ENCODE peak calls at places on chromosomes 12 and 14, in ten cellular contexts. One of them, this sample, is unnamed.

GRCh38 chr14:102086972-102087761 is at the start of gene HSP90AA1:
- DNase-seq in left ventricle myocardium inferior: peak; percentile 95
- DNase-seq in T follicular helper cell: peak; percentile 91
- DNase-seq in activated naive CD8-positive, alpha-beta T cell treated with anti-CD3 and anti-CD28 coated beads, Interleukin-2, amount 50 U/mL, for 24 hours: peak; percentile 99
- DNase-seq in left colon: peak; percentile 96
- DNase-seq in activated CD8-positive, alpha-beta memory T cell treated with anti-CD3 and anti-CD28 coated beads, Interleukin-2, amount 10 ng/mL, durations not matched to agents 7 days and 5 days: peak; percentile 95
- DNase-seq in activated CD4-positive, alpha-beta T cell treated with anti-CD3 and anti-CD28 coated beads for 1 hour: peak; percentile 97
- DNase-seq in choroid plexus epithelial cell: peak; percentile 91
- DNase-seq in fibroblast of lung: peak; percentile 85
- DNase-seq in ELR: peak; percentile 95
- DNase-seq in this sample: peak; percentile 91

GRCh38 chr12:68406134-68406576 is 74.0 kb upstream of the MDM1 start:
- DNase-seq in left ventricle myocardium inferior: peak; percentile 94
- DNase-seq in T follicular helper cell: no peak
- DNase-seq in activated naive CD8-positive, alpha-beta T cell treated with anti-CD3 and anti-CD28 coated beads, Interleukin-2, amount 50 U/mL, for 24 hours: no peak
- DNase-seq in left colon: peak; percentile 89
- DNase-seq in activated CD8-positive, alpha-beta memory T cell treated with anti-CD3 and anti-CD28 coated beads, Interleukin-2, amount 10 ng/mL, durations not matched to agents 7 days and 5 days: no peak
- DNase-seq in activated CD4-positive, alpha-beta T cell treated with anti-CD3 and anti-CD28 coated beads for 1 hour: no peak
- DNase-seq in choroid plexus epithelial cell: peak; percentile 95
- DNase-seq in fibroblast of lung: peak; percentile 84
- DNase-seq in ELR: peak; percentile 48
- DNase-seq in this sample: peak; percentile 67

GRCh38 chr14:100673085-100673806 is 53.4 kb upstream of the DLK1 start:
- DNase-seq in left ventricle myocardium inferior: no peak
- DNase-seq in T follicular helper cell: no peak
- DNase-seq in activated naive CD8-positive, alpha-beta T cell treated with anti-CD3 and anti-CD28 coated beads, Interleukin-2, amount 50 U/mL, for 24 hours: no peak
- DNase-seq in left colon: peak; percentile 83
- DNase-seq in activated CD8-positive, alpha-beta memory T cell treated with anti-CD3 and anti-CD28 coated beads, Interleukin-2, amount 10 ng/mL, durations not matched to agents 7 days and 5 days: no peak
- DNase-seq in activated CD4-positive, alpha-beta T cell treated with anti-CD3 and anti-CD28 coated beads for 1 hour: no peak
- DNase-seq in choroid plexus epithelial cell: no peak
- DNase-seq in fibroblast of lung: no peak
- DNase-seq in ELR: no peak
- DNase-seq in this sample: no peak

GRCh38 chr14:74846168-74846567 is 29.8 kb downstream of the PROX2 start:
- DNase-seq in left ventricle myocardium inferior: no peak
- DNase-seq in T follicular helper cell: no peak
- DNase-seq in activated naive CD8-positive, alpha-beta T cell treated with anti-CD3 and anti-CD28 coated beads, Interleukin-2, amount 50 U/mL, for 24 hours: no peak
- DNase-seq in left colon: no peak
- DNase-seq in activated CD8-positive, alpha-beta memory T cell treated with anti-CD3 and anti-CD28 coated beads, Interleukin-2, amount 10 ng/mL, durations not matched to agents 7 days and 5 days: no peak
- DNase-seq in activated CD4-positive, alpha-beta T cell treated with anti-CD3 and anti-CD28 coated beads for 1 hour: no peak
- DNase-seq in choroid plexus epithelial cell: no peak
- DNase-seq in fibroblast of lung: peak; percentile 54
- DNase-seq in ELR: no peak
- DNase-seq in this sample: no peak

GRCh38 chr12:52119398-52120254 is 40.1 kb downstream of the SMIM41 start:
- DNase-seq in left ventricle myocardium inferior: peak; percentile 27
- DNase-seq in T follicular helper cell: peak; percentile 9
- DNase-seq in activated naive CD8-positive, alpha-beta T cell treated with anti-CD3 and anti-CD28 coated beads, Interleukin-2, amount 50 U/mL, for 24 hours: peak; percentile 58
- DNase-seq in left colon: peak; percentile 64
- DNase-seq in activated CD8-positive, alpha-beta memory T cell treated with anti-CD3 and anti-CD28 coated beads, Interleukin-2, amount 10 ng/mL, durations not matched to agents 7 days and 5 days: peak; percentile 58
- DNase-seq in activated CD4-positive, alpha-beta T cell treated with anti-CD3 and anti-CD28 coated beads for 1 hour: no peak
- DNase-seq in choroid plexus epithelial cell: peak; percentile 32
- DNase-seq in fibroblast of lung: peak; percentile 13
- DNase-seq in ELR: peak; percentile 43
- DNase-seq in this sample: peak; percentile 60

GRCh38 chr12:101729842-101730241 is 9.4 kb downstream of the SYCP3 start:
- DNase-seq in left ventricle myocardium inferior: no peak
- DNase-seq in T follicular helper cell: no peak
- DNase-seq in activated naive CD8-positive, alpha-beta T cell treated with anti-CD3 and anti-CD28 coated beads, Interleukin-2, amount 50 U/mL, for 24 hours: no peak
- DNase-seq in left colon: no peak
- DNase-seq in activated CD8-positive, alpha-beta memory T cell treated with anti-CD3 and anti-CD28 coated beads, Interleukin-2, amount 10 ng/mL, durations not matched to agents 7 days and 5 days: no peak
- DNase-seq in activated CD4-positive, alpha-beta T cell treated with anti-CD3 and anti-CD28 coated beads for 1 hour: no peak
- DNase-seq in choroid plexus epithelial cell: no peak
- DNase-seq in fibroblast of lung: no peak
- DNase-seq in ELR: no peak
- DNase-seq in this sample: no peak

GRCh38 chr12:125586441-125586840 is 521.2 kb downstream of the AACS start:
- DNase-seq in left ventricle myocardium inferior: no peak
- DNase-seq in T follicular helper cell: no peak
- DNase-seq in activated naive CD8-positive, alpha-beta T cell treated with anti-CD3 and anti-CD28 coated beads, Interleukin-2, amount 50 U/mL, for 24 hours: no peak
- DNase-seq in left colon: no peak
- DNase-seq in activated CD8-positive, alpha-beta memory T cell treated with anti-CD3 and anti-CD28 coated beads, Interleukin-2, amount 10 ng/mL, durations not matched to agents 7 days and 5 days: no peak
- DNase-seq in activated CD4-positive, alpha-beta T cell treated with anti-CD3 and anti-CD28 coated beads for 1 hour: no peak
- DNase-seq in choroid plexus epithelial cell: no peak
- DNase-seq in fibroblast of lung: no peak
- DNase-seq in ELR: no peak
- DNase-seq in this sample: no peak

GRCh38 chr14:30938617-30939016 is 64.3 kb downstream of the COCH start:
- DNase-seq in left ventricle myocardium inferior: no peak
- DNase-seq in T follicular helper cell: no peak
- DNase-seq in activated naive CD8-positive, alpha-beta T cell treated with anti-CD3 and anti-CD28 coated beads, Interleukin-2, amount 50 U/mL, for 24 hours: no peak
- DNase-seq in left colon: no peak
- DNase-seq in activated CD8-positive, alpha-beta memory T cell treated with anti-CD3 and anti-CD28 coated beads, Interleukin-2, amount 10 ng/mL, durations not matched to agents 7 days and 5 days: no peak
- DNase-seq in activated CD4-positive, alpha-beta T cell treated with anti-CD3 and anti-CD28 coated beads for 1 hour: no peak
- DNase-seq in choroid plexus epithelial cell: no peak
- DNase-seq in fibroblast of lung: no peak
- DNase-seq in ELR: no peak
- DNase-seq in this sample: no peak

GRCh38 chr12:123896786-123897185 is 75.8 kb downstream of the CCDC92 start:
- DNase-seq in left ventricle myocardium inferior: no peak
- DNase-seq in T follicular helper cell: no peak
- DNase-seq in activated naive CD8-positive, alpha-beta T cell treated with anti-CD3 and anti-CD28 coated beads, Interleukin-2, amount 50 U/mL, for 24 hours: no peak
- DNase-seq in left colon: no peak
- DNase-seq in activated CD8-positive, alpha-beta memory T cell treated with anti-CD3 and anti-CD28 coated beads, Interleukin-2, amount 10 ng/mL, durations not matched to agents 7 days and 5 days: no peak
- DNase-seq in activated CD4-positive, alpha-beta T cell treated with anti-CD3 and anti-CD28 coated beads for 1 hour: no peak
- DNase-seq in choroid plexus epithelial cell: no peak
- DNase-seq in fibroblast of lung: no peak
- DNase-seq in ELR: no peak
- DNase-seq in this sample: no peak

GRCh38 chr12:132593521-132593920 is 16.9 kb downstream of the LRCOL1 start:
- DNase-seq in left ventricle myocardium inferior: no peak
- DNase-seq in T follicular helper cell: no peak
- DNase-seq in activated naive CD8-positive, alpha-beta T cell treated with anti-CD3 and anti-CD28 coated beads, Interleukin-2, amount 50 U/mL, for 24 hours: no peak
- DNase-seq in left colon: peak; percentile 49
- DNase-seq in activated CD8-positive, alpha-beta memory T cell treated with anti-CD3 and anti-CD28 coated beads, Interleukin-2, amount 10 ng/mL, durations not matched to agents 7 days and 5 days: no peak
- DNase-seq in activated CD4-positive, alpha-beta T cell treated with anti-CD3 and anti-CD28 coated beads for 1 hour: no peak
- DNase-seq in choroid plexus epithelial cell: no peak
- DNase-seq in fibroblast of lung: no peak
- DNase-seq in ELR: no peak
- DNase-seq in this sample: no peak

GRCh38 chr12:2256453-2256852 is 203.7 kb downstream of the CACNA1C start:
- DNase-seq in left ventricle myocardium inferior: no peak
- DNase-seq in T follicular helper cell: no peak
- DNase-seq in activated naive CD8-positive, alpha-beta T cell treated with anti-CD3 and anti-CD28 coated beads, Interleukin-2, amount 50 U/mL, for 24 hours: no peak
- DNase-seq in left colon: no peak
- DNase-seq in activated CD8-positive, alpha-beta memory T cell treated with anti-CD3 and anti-CD28 coated beads, Interleukin-2, amount 10 ng/mL, durations not matched to agents 7 days and 5 days: no peak
- DNase-seq in activated CD4-positive, alpha-beta T cell treated with anti-CD3 and anti-CD28 coated beads for 1 hour: no peak
- DNase-seq in choroid plexus epithelial cell: peak; percentile 85
- DNase-seq in fibroblast of lung: peak; percentile 90
- DNase-seq in ELR: peak; percentile 93
- DNase-seq in this sample: no peak

GRCh38 chr12:71938728-71939385 is at the start of gene TPH2:
- DNase-seq in left ventricle myocardium inferior: peak; percentile 20
- DNase-seq in T follicular helper cell: peak; percentile 10
- DNase-seq in activated naive CD8-positive, alpha-beta T cell treated with anti-CD3 and anti-CD28 coated beads, Interleukin-2, amount 50 U/mL, for 24 hours: peak; percentile 53
- DNase-seq in left colon: peak; percentile 30
- DNase-seq in activated CD8-positive, alpha-beta memory T cell treated with anti-CD3 and anti-CD28 coated beads, Interleukin-2, amount 10 ng/mL, durations not matched to agents 7 days and 5 days: peak; percentile 65
- DNase-seq in activated CD4-positive, alpha-beta T cell treated with anti-CD3 and anti-CD28 coated beads for 1 hour: no peak
- DNase-seq in choroid plexus epithelial cell: peak; percentile 77
- DNase-seq in fibroblast of lung: peak; percentile 56
- DNase-seq in ELR: peak; percentile 78
- DNase-seq in this sample: peak; percentile 67

GRCh38 chr14:65866906-65867305 is 454.4 kb downstream of the FUT8 start:
- DNase-seq in left ventricle myocardium inferior: no peak
- DNase-seq in T follicular helper cell: no peak
- DNase-seq in activated naive CD8-positive, alpha-beta T cell treated with anti-CD3 and anti-CD28 coated beads, Interleukin-2, amount 50 U/mL, for 24 hours: no peak
- DNase-seq in left colon: peak; percentile 39
- DNase-seq in activated CD8-positive, alpha-beta memory T cell treated with anti-CD3 and anti-CD28 coated beads, Interleukin-2, amount 10 ng/mL, durations not matched to agents 7 days and 5 days: no peak
- DNase-seq in activated CD4-positive, alpha-beta T cell treated with anti-CD3 and anti-CD28 coated beads for 1 hour: no peak
- DNase-seq in choroid plexus epithelial cell: no peak
- DNase-seq in fibroblast of lung: no peak
- DNase-seq in ELR: no peak
- DNase-seq in this sample: no peak

GRCh38 chr12:20367731-20368652 is at the start of gene PDE3A:
- DNase-seq in left ventricle myocardium inferior: peak; percentile 74
- DNase-seq in T follicular helper cell: no peak
- DNase-seq in activated naive CD8-positive, alpha-beta T cell treated with anti-CD3 and anti-CD28 coated beads, Interleukin-2, amount 50 U/mL, for 24 hours: no peak
- DNase-seq in left colon: peak; percentile 78
- DNase-seq in activated CD8-positive, alpha-beta memory T cell treated with anti-CD3 and anti-CD28 coated beads, Interleukin-2, amount 10 ng/mL, durations not matched to agents 7 days and 5 days: no peak
- DNase-seq in activated CD4-positive, alpha-beta T cell treated with anti-CD3 and anti-CD28 coated beads for 1 hour: no peak
- DNase-seq in choroid plexus epithelial cell: peak; percentile 86
- DNase-seq in fibroblast of lung: peak; percentile 86
- DNase-seq in ELR: peak; percentile 57
- DNase-seq in this sample: peak; percentile 32

GRCh38 chr14:74085828-74086227 is 1.1 kb downstream of the LIN52 start:
- DNase-seq in left ventricle myocardium inferior: no peak
- DNase-seq in T follicular helper cell: no peak
- DNase-seq in activated naive CD8-positive, alpha-beta T cell treated with anti-CD3 and anti-CD28 coated beads, Interleukin-2, amount 50 U/mL, for 24 hours: no peak
- DNase-seq in left colon: no peak
- DNase-seq in activated CD8-positive, alpha-beta memory T cell treated with anti-CD3 and anti-CD28 coated beads, Interleukin-2, amount 10 ng/mL, durations not matched to agents 7 days and 5 days: peak; percentile 1
- DNase-seq in activated CD4-positive, alpha-beta T cell treated with anti-CD3 and anti-CD28 coated beads for 1 hour: no peak
- DNase-seq in choroid plexus epithelial cell: no peak
- DNase-seq in fibroblast of lung: no peak
- DNase-seq in ELR: peak; percentile 28
- DNase-seq in this sample: no peak

GRCh38 chr14:102731101-102731870 is 46.0 kb upstream of the TRAF3 start:
- DNase-seq in left ventricle myocardium inferior: no peak
- DNase-seq in T follicular helper cell: no peak
- DNase-seq in activated naive CD8-positive, alpha-beta T cell treated with anti-CD3 and anti-CD28 coated beads, Interleukin-2, amount 50 U/mL, for 24 hours: no peak
- DNase-seq in left colon: no peak
- DNase-seq in activated CD8-positive, alpha-beta memory T cell treated with anti-CD3 and anti-CD28 coated beads, Interleukin-2, amount 10 ng/mL, durations not matched to agents 7 days and 5 days: no peak
- DNase-seq in activated CD4-positive, alpha-beta T cell treated with anti-CD3 and anti-CD28 coated beads for 1 hour: no peak
- DNase-seq in choroid plexus epithelial cell: no peak
- DNase-seq in fibroblast of lung: no peak
- DNase-seq in ELR: no peak
- DNase-seq in this sample: no peak

GRCh38 chr12:6916426-6917200 is 2.2 kb downstream of the ENO2 start:
- DNase-seq in left ventricle myocardium inferior: no peak
- DNase-seq in T follicular helper cell: no peak
- DNase-seq in activated naive CD8-positive, alpha-beta T cell treated with anti-CD3 and anti-CD28 coated beads, Interleukin-2, amount 50 U/mL, for 24 hours: no peak
- DNase-seq in left colon: no peak
- DNase-seq in activated CD8-positive, alpha-beta memory T cell treated with anti-CD3 and anti-CD28 coated beads, Interleukin-2, amount 10 ng/mL, durations not matched to agents 7 days and 5 days: no peak
- DNase-seq in activated CD4-positive, alpha-beta T cell treated with anti-CD3 and anti-CD28 coated beads for 1 hour: no peak
- DNase-seq in choroid plexus epithelial cell: no peak
- DNase-seq in fibroblast of lung: no peak
- DNase-seq in ELR: no peak
- DNase-seq in this sample: no peak